ENCODE peak calls at places on chromosomes 4 and X, in six cellular contexts. L, Y, S, M, U and P are unnamed samples.
A peak's percentile ranks its signal among the peaks of the same experiment; 100 is the strongest.

GRCh38 chr4:67861513-67861912 is 22.3 kb downstream of the TMPRSS11D start:
- DNase-seq in Y (no peak), S (no peak), M (no peak), U (no peak), L (no peak), P (no peak)

GRCh38 chr4:87017580-87018061 is 82.8 kb downstream of the AFF1 start:
- DNase-seq in S (no peak), U (no peak), M (no peak), Y (no peak), L (peak; percentile 88), P (no peak)

GRCh38 chr4:7422098-7422897 is 12.4 kb downstream of the PSAPL1 start:
- DNase-seq in S (peak; percentile 73), Y (peak; percentile 45), U (no peak), M (no peak), L (no peak), P (peak; percentile 2)

GRCh38 chr4:178205826-178206225 is 763.6 kb upstream of the AGA start:
- DNase-seq in S (no peak), L (peak; percentile 2), Y (no peak), M (no peak), U (no peak), P (no peak)

GRCh38 chr4:101346312-101346561 is 1.1 kb downstream of the PPP3CA start:
- DNase-seq in M (no peak), U (no peak), Y (no peak), S (no peak), L (no peak), P (no peak)

GRCh38 chr4:99612704-99613103 is 38.1 kb downstream of the MTTP start:
- DNase-seq in M (no peak), L (no peak), U (no peak), Y (no peak), S (no peak), P (no peak)

GRCh38 chr4:92215471-92215870 is 88.3 kb upstream of the GRID2 start:
- DNase-seq in U (no peak), Y (no peak), M (no peak), L (no peak), S (no peak), P (no peak)

GRCh38 chrX:155718964-155719586 is 106.3 kb upstream of the TMLHE start:
- DNase-seq in M (no peak), U (no peak), L (no peak), Y (no peak), S (no peak), P (peak; percentile 66)

GRCh38 chr4:8188743-8189550 is 10.1 kb upstream of the SH3TC1 start:
- DNase-seq in U (no peak), S (no peak), L (no peak), M (no peak), Y (peak; percentile 81), P (no peak)

GRCh38 chrX:69024931-69025330 is 140.3 kb downstream of the PJA1 start:
- DNase-seq in U (no peak), M (peak; percentile 71), S (peak; percentile 79), L (peak; percentile 59), Y (peak; percentile 87), P (no peak)

GRCh38 chrX:133053854-133054565 is 42.9 kb downstream of the USP26 start:
- DNase-seq in L (no peak), M (no peak), S (no peak), U (peak; percentile 6), Y (no peak), P (no peak)

GRCh38 chr4:2671267-2671895 is 84.8 kb downstream of the TNIP2 start:
- DNase-seq in Y (no peak), M (no peak), U (no peak), S (no peak), L (no peak), P (no peak)

GRCh38 chrX:136711147-136711546 is 63.2 kb downstream of the CD40LG start:
- DNase-seq in L (peak; percentile 36), S (peak; percentile 76), M (peak; percentile 28), U (peak; percentile 29), Y (peak; percentile 62), P (no peak)

GRCh38 chrX:123173833-123174232 is 10.2 kb upstream of the GRIA3 start:
- DNase-seq in M (no peak), Y (no peak), U (no peak), L (no peak), S (no peak), P (no peak)

GRCh38 chr4:189021831-189022230 is 882.6 kb downstream of the TRIML1 start:
- DNase-seq in U (no peak), L (peak; percentile 67), M (no peak), S (no peak), Y (no peak), P (no peak)

GRCh38 chrX:63013549-63013948 is 337.6 kb downstream of the SPIN4 start:
- DNase-seq in L (no peak), M (no peak), U (no peak), Y (no peak), S (no peak), P (no peak)

GRCh38 chr4:5824635-5825034 is 68.3 kb downstream of the CRMP1 start:
- DNase-seq in U (peak; percentile 58), Y (no peak), S (no peak), M (no peak), L (peak; percentile 51), P (no peak)

GRCh38 chr4:128606173-128606572 is 203.3 kb upstream of the JADE1 start:
- DNase-seq in L (peak; percentile 79), U (peak; percentile 10), Y (no peak), M (no peak), S (no peak), P (no peak)

GRCh38 chr4:105894570-105895323 is 524 bp upstream of the NPNT start:
- DNase-seq in Y (peak; percentile 70), M (no peak), S (no peak), U (no peak), L (no peak), P (no peak)

GRCh38 chr4:78689700-78690318 is 86.3 kb upstream of the BMP2K start:
- DNase-seq in U (no peak), S (no peak), M (no peak), L (no peak), Y (no peak), P (no peak)

GRCh38 chr4:47274931-47275330 is 188.6 kb downstream of the COMMD8 start:
- DNase-seq in Y (no peak), U (no peak), M (no peak), S (no peak), L (peak; percentile 4), P (no peak)

GRCh38 chr4:158895797-158896442 is 127.1 kb downstream of the FNIP2 start:
- DNase-seq in M (no peak), U (peak; percentile 44), S (no peak), L (peak; percentile 46), Y (no peak), P (no peak)

GRCh38 chrX:97909245-97909644 is 1025.5 kb downstream of the RPA4 start:
- DNase-seq in M (no peak), U (no peak), Y (no peak), L (no peak), S (no peak), P (no peak)

GRCh38 chrX:87003031-87003430 is 514.6 kb upstream of the KLHL4 start:
- DNase-seq in Y (no peak), L (no peak), S (no peak), U (no peak), M (no peak), P (no peak)

GRCh38 chrX:40531056-40531826 is 49.5 kb upstream of the ATP6AP2 start:
- DNase-seq in L (no peak), U (no peak), S (peak; percentile 37), M (no peak), Y (no peak), P (no peak)

GRCh38 chrX:123906557-123907316 is 46.9 kb downstream of the XIAP start:
- DNase-seq in L (no peak), U (no peak), M (no peak), S (no peak), Y (no peak), P (no peak)

GRCh38 chrX:147950352-147950751 is 30.8 kb upstream of the FMR1NB start:
- DNase-seq in U (no peak), S (no peak), Y (no peak), M (no peak), L (no peak), P (no peak)

GRCh38 chrX:16451331-16451730 is 198.6 kb upstream of the S100G start:
- DNase-seq in U (no peak), L (peak; percentile 17), M (no peak), S (no peak), Y (no peak), P (no peak)

GRCh38 chr4:85368240-85368639 is 106.7 kb upstream of the ARHGAP24 start:
- DNase-seq in S (no peak), M (no peak), U (no peak), Y (no peak), L (no peak), P (no peak)

GRCh38 chr4:271492-272103 is 33.7 kb downstream of the ZNF732 start:
- DNase-seq in Y (no peak), U (no peak), L (no peak), S (no peak), M (no peak), P (no peak)
- H3K9me3 ChIP-seq in Y (peaks cover 96% of the 10 kb centered on the region), U (peaks cover 8% of the 10 kb centered on the region), L (peaks cover 22% of the 10 kb centered on the region), S (peaks cover 58% of the 10 kb centered on the region), M (no peaks in the 10 kb centered on the region), P (peaks cover 77% of the 10 kb centered on the region)

GRCh38 chr4:48772568-48772967 is 7.5 kb downstream of the FRYL start:
- DNase-seq in M (no peak), Y (no peak), U (no peak), S (no peak), L (no peak), P (no peak)

GRCh38 chr4:48779095-48779997 is 733 bp downstream of the FRYL start:
- DNase-seq in S (peak; percentile 95), U (peak; percentile 69), Y (peak; percentile 78), L (peak; percentile 54), M (peak; percentile 23), P (no peak)

GRCh38 chr4:48778431-48779094 is 1.5 kb downstream of the FRYL start:
- DNase-seq in M (no peak), L (peak; percentile 57), S (no peak), U (peak; percentile 52), Y (no peak), P (no peak)

GRCh38 chr4:48777739-48778138 is 2.3 kb downstream of the FRYL start:
- DNase-seq in U (peak; percentile 32), S (no peak), L (no peak), M (no peak), Y (no peak), P (no peak)

GRCh38 chr4:48774760-48775398 is 5.2 kb downstream of the FRYL start:
- DNase-seq in L (no peak), S (no peak), M (no peak), U (no peak), Y (no peak), P (no peak)
- H3K4me3 ChIP-seq in L (no peak overlapping the region), S (no peak overlapping the region), M (no peak overlapping the region), U (no peak overlapping the region), Y (no peak overlapping the region), P (no peak overlapping the region)

DNA sequence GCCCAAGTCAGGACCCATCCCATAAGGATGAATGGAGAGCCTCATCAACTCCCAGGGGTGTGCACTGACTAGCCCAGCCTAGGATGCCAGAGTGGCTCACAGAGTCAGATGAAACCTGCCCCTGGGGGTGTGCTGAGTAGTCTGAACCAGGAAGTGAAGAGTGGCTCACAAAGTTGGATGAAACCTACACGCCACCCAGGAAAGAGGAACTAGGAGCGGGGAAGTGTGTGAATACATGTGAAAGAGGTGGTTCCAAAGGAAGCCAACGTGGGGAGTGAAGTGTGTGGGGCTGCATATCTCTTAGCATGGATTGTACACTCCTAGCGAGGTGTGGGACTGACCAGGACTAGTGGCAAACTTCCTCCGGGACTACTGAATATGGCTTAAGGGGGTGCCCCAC is 902.1 kb upstream of the NDST4 start:
- DNase-seq in M (no peak), S (no peak), L (no peak), U (no peak), Y (no peak), P (no peak)
- H3K9me3 ChIP-seq in M (no peaks in the 10 kb centered on the region), S (peaks cover 6% of the 10 kb centered on the region), L (peaks cover 30% of the 10 kb centered on the region), U (peaks cover 6% of the 10 kb centered on the region), Y (peaks cover 30% of the 10 kb centered on the region), P (peaks cover 18% of the 10 kb centered on the region)

GRCh38 chrX:57595381-57595811 is 3.6 kb downstream of the ZXDB start:
- DNase-seq in S (no peak), U (peak; percentile 61), L (peak; percentile 85), Y (no peak), M (no peak), P (no peak)
- H3K4me3 ChIP-seq in S (no peak overlapping the region), U (no peak overlapping the region), L (no peak overlapping the region), Y (no peak overlapping the region), M (no peak overlapping the region), P (no peak overlapping the region)